ENCODE peak calls at places on chromosomes 12 and 14, in nine cellular contexts. One of them, this sample, is unnamed.

GRCh38 chr12:65892905-65893304 is 68.6 kb downstream of the HMGA2 start:
- DNase-seq in body of pancreas: no peak
- DNase-seq in CD4-positive, alpha-beta T cell: no peak
- DNase-seq in stomach: no peak
- DNase-seq in A549: no peak
- DNase-seq in mesendoderm: no peak
- DNase-seq in lower lobe of right lung: no peak
- DNase-seq in adrenal gland: no peak
- DNase-seq in H9: no peak
- DNase-seq in this sample: no peak

GRCh38 chr14:92686763-92687427 is 61.5 kb downstream of the LGMN start:
- DNase-seq in stomach: peak
- DNase-seq in body of pancreas: peak
- DNase-seq in CD4-positive, alpha-beta T cell: peak
- DNase-seq in mesendoderm: peak
- DNase-seq in A549: peak
- DNase-seq in H9: peak
- DNase-seq in lower lobe of right lung: peak
- DNase-seq in adrenal gland: peak
- DNase-seq in this sample: peak

GRCh38 chr12:14919455-14919854 is 18.9 kb downstream of the ERP27 start:
- DNase-seq in stomach: no peak
- DNase-seq in CD4-positive, alpha-beta T cell: no peak
- DNase-seq in A549: no peak
- DNase-seq in adrenal gland: no peak
- DNase-seq in body of pancreas: no peak
- DNase-seq in lower lobe of right lung: no peak
- DNase-seq in mesendoderm: no peak
- DNase-seq in H9: no peak
- DNase-seq in this sample: no peak

GRCh38 chr12:117768860-117769259 is 199.9 kb downstream of the KSR2 start:
- DNase-seq in adrenal gland: no peak
- DNase-seq in stomach: no peak
- DNase-seq in CD4-positive, alpha-beta T cell: no peak
- DNase-seq in lower lobe of right lung: no peak
- DNase-seq in body of pancreas: no peak
- DNase-seq in mesendoderm: no peak
- DNase-seq in H9: no peak
- DNase-seq in A549: no peak
- DNase-seq in this sample: no peak

GRCh38 chr12:105740970-105741725 is 397.6 kb downstream of the NUAK1 start:
- DNase-seq in A549: no peak
- DNase-seq in body of pancreas: no peak
- DNase-seq in adrenal gland: peak
- DNase-seq in H9: no peak
- DNase-seq in lower lobe of right lung: no peak
- DNase-seq in CD4-positive, alpha-beta T cell: no peak
- DNase-seq in stomach: no peak
- DNase-seq in mesendoderm: no peak
- DNase-seq in this sample: no peak

GRCh38 chr12:89225401-89225800 is 126.9 kb downstream of the DUSP6 start:
- DNase-seq in A549: no peak
- DNase-seq in H9: peak
- DNase-seq in stomach: no peak
- DNase-seq in body of pancreas: no peak
- DNase-seq in lower lobe of right lung: peak
- DNase-seq in mesendoderm: peak
- DNase-seq in adrenal gland: no peak
- DNase-seq in CD4-positive, alpha-beta T cell: peak
- DNase-seq in this sample: no peak

GRCh38 chr12:26130728-26131127 is 5.9 kb upstream of the BHLHE41 start:
- DNase-seq in mesendoderm: no peak
- DNase-seq in CD4-positive, alpha-beta T cell: no peak
- DNase-seq in H9: no peak
- DNase-seq in stomach: no peak
- DNase-seq in A549: no peak
- DNase-seq in adrenal gland: no peak
- DNase-seq in lower lobe of right lung: no peak
- DNase-seq in body of pancreas: no peak
- DNase-seq in this sample: no peak

GRCh38 chr14:80930836-80931389 is 10.6 kb downstream of the CEP128 start:
- DNase-seq in A549: no peak
- DNase-seq in CD4-positive, alpha-beta T cell: peak
- DNase-seq in lower lobe of right lung: no peak
- DNase-seq in H9: no peak
- DNase-seq in stomach: no peak
- DNase-seq in adrenal gland: no peak
- DNase-seq in body of pancreas: no peak
- DNase-seq in mesendoderm: no peak
- DNase-seq in this sample: peak

GRCh38 chr12:68580911-68581310 is 29.8 kb upstream of the RAP1B start:
- DNase-seq in lower lobe of right lung: no peak
- DNase-seq in A549: no peak
- DNase-seq in H9: no peak
- DNase-seq in mesendoderm: no peak
- DNase-seq in adrenal gland: no peak
- DNase-seq in body of pancreas: no peak
- DNase-seq in CD4-positive, alpha-beta T cell: no peak
- DNase-seq in stomach: no peak
- DNase-seq in this sample: no peak

GRCh38 chr14:53509845-53510244 is 356.7 kb upstream of the DDHD1 start:
- DNase-seq in body of pancreas: no peak
- DNase-seq in A549: no peak
- DNase-seq in stomach: no peak
- DNase-seq in CD4-positive, alpha-beta T cell: no peak
- DNase-seq in lower lobe of right lung: no peak
- DNase-seq in adrenal gland: no peak
- DNase-seq in mesendoderm: no peak
- DNase-seq in H9: no peak
- DNase-seq in this sample: no peak

GRCh38 chr12:96774501-96775256 is 132.4 kb upstream of the NEDD1 start:
- DNase-seq in mesendoderm: no peak
- DNase-seq in A549: peak
- DNase-seq in H9: no peak
- DNase-seq in lower lobe of right lung: no peak
- DNase-seq in adrenal gland: no peak
- DNase-seq in body of pancreas: no peak
- DNase-seq in CD4-positive, alpha-beta T cell: no peak
- DNase-seq in stomach: no peak
- DNase-seq in this sample: no peak

GRCh38 chr14:98182385-98183055 is 1089.5 kb downstream of the BCL11B start:
- DNase-seq in CD4-positive, alpha-beta T cell: no peak
- DNase-seq in body of pancreas: no peak
- DNase-seq in H9: no peak
- DNase-seq in stomach: no peak
- DNase-seq in lower lobe of right lung: no peak
- DNase-seq in A549: no peak
- DNase-seq in mesendoderm: no peak
- DNase-seq in adrenal gland: no peak
- DNase-seq in this sample: no peak

GRCh38 chr12:109756457-109756856 is 42.8 kb downstream of the FAM222A start:
- DNase-seq in CD4-positive, alpha-beta T cell: no peak
- DNase-seq in stomach: no peak
- DNase-seq in mesendoderm: no peak
- DNase-seq in H9: no peak
- DNase-seq in body of pancreas: no peak
- DNase-seq in A549: no peak
- DNase-seq in lower lobe of right lung: no peak
- DNase-seq in adrenal gland: no peak
- DNase-seq in this sample: no peak

GRCh38 chr14:63212209-63212608 is 8.0 kb downstream of the RHOJ start:
- DNase-seq in stomach: no peak
- DNase-seq in body of pancreas: no peak
- DNase-seq in lower lobe of right lung: no peak
- DNase-seq in mesendoderm: no peak
- DNase-seq in CD4-positive, alpha-beta T cell: no peak
- DNase-seq in A549: no peak
- DNase-seq in adrenal gland: no peak
- DNase-seq in H9: no peak
- DNase-seq in this sample: no peak

GRCh38 chr14:68878908-68879307 is 86.0 kb upstream of the ZFP36L1 start:
- DNase-seq in stomach: no peak
- DNase-seq in adrenal gland: no peak
- DNase-seq in CD4-positive, alpha-beta T cell: no peak
- DNase-seq in A549: no peak
- DNase-seq in mesendoderm: no peak
- DNase-seq in H9: no peak
- DNase-seq in body of pancreas: peak
- DNase-seq in lower lobe of right lung: no peak
- DNase-seq in this sample: no peak

DNA sequence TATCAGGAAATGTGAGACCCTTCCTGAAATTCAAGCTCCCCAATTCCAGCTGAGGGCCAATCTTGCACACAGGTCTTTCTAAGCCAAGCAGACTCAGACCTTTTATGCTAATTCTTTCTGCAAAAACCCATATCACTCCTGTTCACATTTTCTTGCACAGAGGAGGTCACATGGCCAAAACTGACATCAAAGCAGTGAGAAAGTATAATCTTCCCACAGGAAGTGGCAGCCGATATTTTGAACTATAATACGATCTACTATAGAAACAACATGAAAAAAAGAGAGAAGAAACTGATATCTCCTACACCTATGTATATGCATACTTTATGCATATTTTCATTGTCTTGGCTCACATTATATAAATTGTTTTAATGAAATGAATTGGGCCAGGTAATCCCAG is 132.9 kb upstream of the SSTR1 start:
- DNase-seq in lower lobe of right lung: no peak
- DNase-seq in adrenal gland: no peak
- DNase-seq in mesendoderm: no peak
- DNase-seq in body of pancreas: no peak
- DNase-seq in A549: no peak
- DNase-seq in CD4-positive, alpha-beta T cell: no peak
- DNase-seq in stomach: no peak
- DNase-seq in H9: no peak
- DNase-seq in this sample: no peak
- H3K27ac ChIP-seq in lower lobe of right lung: no peak
- H3K27ac ChIP-seq in adrenal gland: no peak
- H3K27ac ChIP-seq in mesendoderm: no peak
- H3K27ac ChIP-seq in body of pancreas: no peak
- H3K27ac ChIP-seq in A549: no peak
- H3K27ac ChIP-seq in CD4-positive, alpha-beta T cell: no peak
- H3K27ac ChIP-seq in stomach: no peak
- H3K27ac ChIP-seq in H9: no peak
- H3K27ac ChIP-seq in this sample: no peak

GRCh38 chr12:90979936-90980335 is 24.8 kb downstream of the EPYC start:
- DNase-seq in CD4-positive, alpha-beta T cell: no peak
- DNase-seq in adrenal gland: no peak
- DNase-seq in A549: no peak
- DNase-seq in H9: no peak
- DNase-seq in mesendoderm: no peak
- DNase-seq in body of pancreas: no peak
- DNase-seq in lower lobe of right lung: no peak
- DNase-seq in stomach: no peak
- DNase-seq in this sample: no peak
- H3K27ac ChIP-seq in CD4-positive, alpha-beta T cell: no peak
- H3K27ac ChIP-seq in adrenal gland: no peak
- H3K27ac ChIP-seq in A549: no peak
- H3K27ac ChIP-seq in H9: no peak
- H3K27ac ChIP-seq in mesendoderm: no peak
- H3K27ac ChIP-seq in body of pancreas: no peak
- H3K27ac ChIP-seq in lower lobe of right lung: no peak
- H3K27ac ChIP-seq in stomach: no peak
- H3K27ac ChIP-seq in this sample: no peak

DNA sequence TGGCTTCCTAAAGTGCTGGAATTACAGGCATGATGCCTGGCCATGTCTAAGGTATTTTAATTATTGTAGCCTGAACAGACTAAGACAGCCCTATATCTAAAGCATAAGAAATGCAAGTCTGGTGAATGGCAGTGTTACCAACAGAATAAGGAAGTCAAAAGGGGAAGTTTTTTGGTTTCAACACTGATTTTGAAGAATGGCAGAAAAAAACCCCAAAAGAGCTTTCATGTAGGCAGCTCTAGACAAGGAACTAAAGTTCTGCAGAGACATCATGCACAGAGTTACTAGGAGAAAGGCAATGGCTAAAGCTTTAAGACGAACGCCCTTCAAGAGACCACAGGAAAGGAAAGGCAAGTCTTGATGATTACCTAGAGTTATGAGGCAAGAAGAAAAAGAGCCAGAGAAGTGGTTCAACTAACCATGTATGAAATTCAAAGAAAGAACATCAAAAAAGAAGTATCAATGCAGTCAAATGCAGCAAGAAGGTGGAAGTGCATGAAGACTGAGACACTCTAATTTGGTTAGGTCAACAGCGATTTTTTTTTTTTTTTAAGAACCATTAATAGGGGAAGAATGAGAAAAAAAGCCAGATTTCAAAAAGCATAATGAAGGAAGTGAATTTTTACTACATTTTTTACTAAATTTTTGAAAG is 50.8 kb downstream of the RPS6KA5 start:
- DNase-seq in stomach: no peak
- DNase-seq in adrenal gland: no peak
- DNase-seq in mesendoderm: no peak
- DNase-seq in H9: no peak
- DNase-seq in body of pancreas: no peak
- DNase-seq in lower lobe of right lung: no peak
- DNase-seq in CD4-positive, alpha-beta T cell: no peak
- DNase-seq in A549: no peak
- DNase-seq in this sample: peak
- H3K27ac ChIP-seq in stomach: peak
- H3K27ac ChIP-seq in adrenal gland: no peak
- H3K27ac ChIP-seq in mesendoderm: no peak
- H3K27ac ChIP-seq in H9: no peak
- H3K27ac ChIP-seq in body of pancreas: peak
- H3K27ac ChIP-seq in lower lobe of right lung: peak
- H3K27ac ChIP-seq in CD4-positive, alpha-beta T cell: no peak
- H3K27ac ChIP-seq in A549: no peak
- H3K27ac ChIP-seq in this sample: peak

GRCh38 chr12:48820406-48820805 is 2.1 kb downstream of the CACNB3 start:
- DNase-seq in CD4-positive, alpha-beta T cell: no peak
- DNase-seq in H9: no peak
- DNase-seq in A549: no peak
- DNase-seq in body of pancreas: no peak
- DNase-seq in stomach: no peak
- DNase-seq in adrenal gland: no peak
- DNase-seq in lower lobe of right lung: no peak
- DNase-seq in mesendoderm: no peak
- DNase-seq in this sample: no peak

GRCh38 chr12:48816148-48816854 is 2.0 kb upstream of the CACNB3 start:
- DNase-seq in adrenal gland: no peak
- DNase-seq in mesendoderm: no peak
- DNase-seq in body of pancreas: no peak
- DNase-seq in H9: no peak
- DNase-seq in stomach: peak
- DNase-seq in A549: no peak
- DNase-seq in lower lobe of right lung: no peak
- DNase-seq in CD4-positive, alpha-beta T cell: no peak
- DNase-seq in this sample: no peak

GRCh38 chr12:48819986-48820385 is 1.7 kb downstream of the CACNB3 start:
- DNase-seq in mesendoderm: no peak
- DNase-seq in CD4-positive, alpha-beta T cell: no peak
- DNase-seq in lower lobe of right lung: no peak
- DNase-seq in H9: no peak
- DNase-seq in adrenal gland: no peak
- DNase-seq in stomach: no peak
- DNase-seq in body of pancreas: no peak
- DNase-seq in A549: no peak
- DNase-seq in this sample: no peak

GRCh38 chr12:48818831-48819590 is 715 bp downstream of the CACNB3 start:
- DNase-seq in stomach: no peak
- DNase-seq in adrenal gland: no peak
- DNase-seq in H9: peak
- DNase-seq in lower lobe of right lung: no peak
- DNase-seq in body of pancreas: no peak
- DNase-seq in mesendoderm: peak
- DNase-seq in CD4-positive, alpha-beta T cell: no peak
- DNase-seq in A549: no peak
- DNase-seq in this sample: peak

GRCh38 chr12:48817957-48818830 is at the start of gene CACNB3:
- DNase-seq in adrenal gland: peak
- DNase-seq in body of pancreas: peak
- DNase-seq in lower lobe of right lung: peak
- DNase-seq in A549: peak
- DNase-seq in H9: peak
- DNase-seq in stomach: peak
- DNase-seq in mesendoderm: peak
- DNase-seq in CD4-positive, alpha-beta T cell: peak
- DNase-seq in this sample: peak
- H3K27ac ChIP-seq in adrenal gland: no peak
- H3K27ac ChIP-seq in body of pancreas: no peak
- H3K27ac ChIP-seq in lower lobe of right lung: peak
- H3K27ac ChIP-seq in A549: peak
- H3K27ac ChIP-seq in H9: no peak
- H3K27ac ChIP-seq in stomach: peak
- H3K27ac ChIP-seq in mesendoderm: no peak
- H3K27ac ChIP-seq in CD4-positive, alpha-beta T cell: no peak
- H3K27ac ChIP-seq in this sample: no peak

This sample was measured in MM.1S.